ENCODE peak calls at places on chromosomes 1 and 21, in six cellular contexts. M is mesenchymal stem cell, C is H1, W is neuronal stem cell, O is IMR-90, K is H9. Q is an unnamed sample.

GRCh38 chr1:32272557-32273388 is 19.1 kb upstream of the HDAC1 start:
- DNase-seq in K (no peak), C (no peak), O (no peak), M (no peak), W (no peak), Q (no peak)

GRCh38 chr21:33302055-33302454 is 22.7 kb upstream of the IFNAR1 start:
- DNase-seq in C (no peak), K (no peak), M (no peak), W (no peak), O (no peak), Q (no peak)

GRCh38 chr1:94326329-94326728 is 88.9 kb upstream of the ARHGAP29 start:
- DNase-seq in M (no peak), W (no peak), C (no peak), O (peak), K (no peak), Q (peak)

GRCh38 chr21:45747802-45748445 is 104.4 kb downstream of the PCBP3 start:
- DNase-seq in W (no peak), C (no peak), O (peak), M (peak), K (no peak), Q (peak)

GRCh38 chr1:68276448-68276847 is 44.1 kb upstream of the WLS start:
- DNase-seq in C (peak), M (no peak), O (no peak), K (peak), W (no peak), Q (peak)

GRCh38 chr1:156998301-156998700 is 47.2 kb downstream of the ARHGEF11 start:
- DNase-seq in W (no peak), C (no peak), K (no peak), M (no peak), O (no peak), Q (no peak)

GRCh38 chr1:218346391-218347204 is 1.5 kb downstream of the TGFB2 start:
- DNase-seq in K (peak), O (peak), W (no peak), M (peak), C (no peak), Q (peak)

GRCh38 chr1:95023399-95024050 is 49.2 kb downstream of the ALG14 start:
- DNase-seq in O (peak), W (no peak), M (peak), C (no peak), K (no peak), Q (no peak)

GRCh38 chr1:29249170-29249691 is 12.9 kb downstream of the PTPRU start:
- DNase-seq in K (peak), W (no peak), C (peak), M (peak), O (peak), Q (peak)

GRCh38 chr1:24393892-24394291 is 19.7 kb downstream of the STPG1 start:
- DNase-seq in M (peak), C (no peak), O (peak), W (no peak), K (no peak), Q (no peak)

GRCh38 chr1:30383131-30383793 is 340.1 kb downstream of the MATN1 start:
- DNase-seq in C (no peak), O (no peak), M (no peak), W (no peak), K (no peak), Q (no peak)

GRCh38 chr1:243734311-243734700 is 115.7 kb downstream of the AKT3 start:
- DNase-seq in M (peak), W (no peak), C (no peak), K (no peak), O (peak), Q (no peak)

GRCh38 chr1:2951856-2952255 is 69.4 kb upstream of the ACTRT2 start:
- DNase-seq in O (no peak), C (no peak), K (no peak), W (no peak), M (no peak), Q (no peak)

GRCh38 chr21:33228455-33228854 is 1.3 kb upstream of the IFNAR2 start:
- DNase-seq in W (no peak), C (no peak), O (no peak), K (no peak), M (no peak), Q (no peak)

GRCh38 chr1:79042117-79042516 is 35.6 kb upstream of the ADGRL4 start:
- DNase-seq in O (peak), K (no peak), C (no peak), M (peak), W (no peak), Q (peak)

GRCh38 chr1:202162418-202163280 is 2.2 kb upstream of the PTPN7 start:
- DNase-seq in W (no peak), M (no peak), C (no peak), O (no peak), K (peak), Q (no peak)

GRCh38 chr1:98211271-98211840 is 290.5 kb upstream of the DPYD start:
- DNase-seq in M (no peak), W (no peak), O (no peak), K (no peak), C (no peak), Q (no peak)

GRCh38 chr1:205929812-205930577 is 13.3 kb downstream of the SLC26A9 start:
- DNase-seq in K (no peak), O (no peak), W (no peak), M (no peak), C (no peak), Q (no peak)

GRCh38 chr21:27769763-27770162 is 802.9 kb upstream of the ADAMTS5 start:
- DNase-seq in M (no peak), C (no peak), K (no peak), W (no peak), O (no peak), Q (no peak)

GRCh38 chr1:27086026-27086425 is 68.9 kb downstream of the SLC9A1 start:
- DNase-seq in W (no peak), M (no peak), K (no peak), O (no peak), C (no peak), Q (peak)

GRCh38 chr1:201570886-201571624 is 32.1 kb downstream of the NAV1 start:
- DNase-seq in W (no peak), C (no peak), O (no peak), K (no peak), M (no peak), Q (no peak)

GRCh38 chr1:150259217-150259616 is 1.6 kb downstream of the CA14 start:
- DNase-seq in O (no peak), K (no peak), M (no peak), C (no peak), W (no peak), Q (no peak)

GRCh38 chr1:228842094-228842775 is 107.0 kb downstream of the RHOU start:
- DNase-seq in O (peak), W (no peak), K (no peak), M (peak), C (no peak), Q (peak)

GRCh38 chr1:234970371-234970730 is 158.3 kb downstream of the TOMM20 start:
- DNase-seq in M (peak), W (no peak), O (peak), K (no peak), C (no peak), Q (no peak)

GRCh38 chr21:15498455-15498854 is 231.3 kb upstream of the USP25 start:
- DNase-seq in O (no peak), M (no peak), K (no peak), W (no peak), C (no peak), Q (no peak)

GRCh38 chr1:98053471-98054366 is 132.9 kb upstream of the DPYD start:
- DNase-seq in W (peak), O (peak), M (peak), K (peak), C (peak), Q (peak)

GRCh38 chr1:220573836-220574235 is 45.9 kb downstream of the MARK1 start:
- DNase-seq in C (no peak), O (no peak), M (no peak), K (no peak), W (no peak), Q (no peak)

GRCh38 chr21:45405271-45405818 is 380 bp downstream of the COL18A1 start:
- DNase-seq in K (no peak), C (no peak), M (peak), W (no peak), O (peak), Q (no peak)

GRCh38 chr21:37074195-37074510 is 1.1 kb downstream of the TTC3 start:
- DNase-seq in K (no peak), M (no peak), C (no peak), O (no peak), W (no peak), Q (no peak)

GRCh38 chr1:226948051-226948450 is 8.0 kb downstream of the COQ8A start:
- DNase-seq in K (no peak), O (no peak), W (no peak), C (no peak), M (no peak), Q (no peak)
- H2BK15ac ChIP-seq in K (no peak), O (no peak), W (no peak), C (no peak), M (no peak), Q (no peak)

DNA sequence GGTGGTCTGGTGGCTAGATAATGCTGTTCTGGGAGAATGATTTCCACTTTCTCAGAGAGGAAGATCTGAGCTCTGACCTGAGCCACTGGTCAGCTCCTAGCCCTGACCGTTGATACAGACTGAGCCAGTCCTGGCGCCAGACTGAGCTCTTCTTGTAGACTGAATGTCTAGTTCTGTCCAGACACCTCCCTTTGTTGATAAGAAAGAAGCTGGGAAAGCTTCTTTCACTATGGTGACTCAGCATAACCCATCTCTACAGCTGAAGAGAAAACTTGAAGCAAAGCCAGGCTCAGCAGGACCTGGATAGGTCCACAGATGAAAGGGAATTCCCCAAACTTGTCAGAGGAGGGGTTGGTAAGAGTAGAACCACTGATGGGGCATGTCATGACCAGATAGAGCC is 9.9 kb upstream of the TRABD2B start:
- DNase-seq in W (no peak), O (peak), M (peak), C (no peak), K (no peak), Q (no peak)
- H2BK15ac ChIP-seq in W (no peak), O (no peak), M (no peak), C (no peak), K (no peak), Q (no peak)

GRCh38 chr1:66681686-66682085 is 70.6 kb upstream of the DYNLT5 start:
- DNase-seq in W (no peak), K (no peak), C (no peak), O (no peak), M (no peak), Q (no peak)
- H2BK15ac ChIP-seq in W (no peak), K (no peak), C (no peak), O (no peak), M (no peak), Q (no peak)

DNA sequence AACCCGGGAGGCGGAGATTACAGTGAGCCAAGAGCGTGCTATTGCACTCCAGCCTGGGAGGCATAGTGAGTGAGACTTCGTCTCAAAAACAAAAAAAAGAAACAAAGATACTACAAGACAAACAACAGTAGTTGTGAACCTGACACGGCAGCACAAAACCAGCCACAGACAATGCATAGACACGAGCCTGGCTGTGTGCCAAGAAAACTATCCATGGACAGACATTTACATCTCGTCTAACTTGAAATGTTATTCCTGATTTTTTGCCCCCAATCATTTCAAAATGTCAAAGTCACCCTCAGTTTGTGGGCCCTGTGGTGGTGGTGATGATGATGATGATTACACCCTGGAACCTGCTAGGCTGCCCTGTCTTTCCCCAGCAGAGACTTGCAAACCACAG is 6.3 kb downstream of the KLHL21 start:
- DNase-seq in C (no peak), M (no peak), K (no peak), O (no peak), W (no peak), Q (no peak)
- H2BK15ac ChIP-seq in C (no peak), M (no peak), K (no peak), O (no peak), W (no peak), Q (no peak)

DNA sequence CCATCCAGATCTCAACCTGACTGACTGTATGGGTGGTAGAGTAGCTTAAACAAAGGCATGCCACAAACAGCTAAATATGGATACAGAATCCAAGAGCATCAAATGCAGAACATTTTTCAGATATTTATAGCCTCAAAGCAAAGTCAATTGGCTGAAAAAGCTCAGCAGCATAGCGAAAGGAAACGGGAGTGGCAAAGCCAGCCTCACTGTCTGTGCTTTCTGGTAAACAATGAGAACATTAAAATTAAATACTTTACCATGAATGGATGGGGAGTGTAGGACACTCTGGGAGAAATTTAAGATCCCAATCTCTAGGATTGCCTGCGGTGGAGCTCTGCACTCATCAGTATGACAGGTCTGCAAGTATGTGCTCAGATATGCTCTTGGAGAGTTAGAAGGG is 4.4 kb downstream of the RASAL2 start:
- DNase-seq in K (no peak), O (peak), M (no peak), C (no peak), W (no peak), Q (no peak)
- H2BK15ac ChIP-seq in K (no peak), O (no peak), M (no peak), C (no peak), W (no peak), Q (no peak)

GRCh38 chr1:62612770-62613169 is 15.4 kb downstream of the ANGPTL3 start:
- DNase-seq in O (no peak), C (no peak), K (no peak), W (no peak), M (no peak), Q (no peak)
- H2BK15ac ChIP-seq in O (no peak), C (no peak), K (no peak), W (no peak), M (no peak), Q (no peak)

GRCh38 chr1:18951818-18952391 is 4.6 kb downstream of the IFFO2 start:
- DNase-seq in K (no peak), O (no peak), W (no peak), C (no peak), M (peak), Q (no peak)
- H2BK15ac ChIP-seq in K (no peak), O (no peak), W (peak), C (no peak), M (peak), Q (no peak)

GRCh38 chr1:5993553-5994510 is 1.6 kb upstream of the NPHP4 start:
- DNase-seq in K (no peak), C (no peak), M (no peak), W (no peak), O (no peak), Q (no peak)

GRCh38 chr1:5994713-5995621 is 2.7 kb upstream of the NPHP4 start:
- DNase-seq in C (no peak), M (no peak), O (no peak), K (no peak), W (no peak), Q (no peak)

GRCh38 chr1:5996641-5997270 is 4.5 kb upstream of the NPHP4 start:
- DNase-seq in W (no peak), M (no peak), O (no peak), C (no peak), K (no peak), Q (no peak)

GRCh38 chr1:5997316-5997715 is 5.1 kb upstream of the NPHP4 start:
- DNase-seq in O (no peak), W (no peak), K (no peak), M (no peak), C (no peak), Q (no peak)

GRCh38 chr1:5995871-5996630 is 3.8 kb upstream of the NPHP4 start:
- DNase-seq in W (no peak), M (no peak), C (no peak), K (no peak), O (no peak), Q (no peak)
- H2BK15ac ChIP-seq in W (peak), M (no peak), C (no peak), K (no peak), O (no peak), Q (no peak)

GRCh38 chr1:216794541-216795055 is 71.4 kb upstream of the ESRRG start:
- DNase-seq in W (no peak), O (no peak), C (no peak), M (no peak), K (no peak), Q (no peak)
- H2BK15ac ChIP-seq in W (no peak), O (no peak), C (no peak), M (no peak), K (no peak), Q (no peak)

DNA sequence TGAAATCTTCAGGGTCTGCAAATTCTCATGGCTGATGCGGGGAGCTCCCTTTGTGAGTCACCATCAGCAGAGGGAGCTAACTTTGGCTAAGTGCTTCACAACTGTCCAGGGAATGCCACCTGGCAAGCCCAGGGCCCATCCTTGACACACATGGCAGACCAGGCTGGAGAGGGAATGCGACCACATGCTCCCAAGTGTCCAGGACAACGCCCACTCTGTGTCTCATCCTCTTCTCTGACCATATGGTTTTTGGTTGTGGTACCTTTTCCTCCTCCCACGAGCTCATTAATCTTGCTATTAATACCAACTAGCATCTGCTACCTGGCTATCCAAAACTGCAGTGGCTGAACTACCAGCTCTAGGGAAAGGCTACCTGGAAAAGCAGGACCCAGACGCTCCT is 37.1 kb upstream of the CLSTN1 start:
- DNase-seq in C (no peak), W (no peak), K (no peak), M (no peak), O (peak), Q (no peak)
- H2BK15ac ChIP-seq in C (no peak), W (no peak), K (no peak), M (no peak), O (no peak), Q (no peak)